ENCODE peak calls at places on chromosomes 13 and 19, in ten cellular contexts. X is AG09319; A is fibroblast of the conjunctiva; Y is stimulated activated CD4-positive, alpha-beta T cell treated with anti-CD3 and anti-CD28 coated beads, Interleukin-1b, Interleukin-23, amount 100 ng/mL, for 1 hour; L is activated CD4-positive, CD25-positive, alpha-beta regulatory T cell treated with anti-CD3 and anti-CD28 coated beads, Interleukin-2, amount 50 U/mL, for 16 hours; E is NCI-H187 treated with DMSO at 0.1 percent for 48 hours; S is A673; I is NCI-H1092; H is Peyer's patch; N is T-cell. D is an unnamed sample.

GRCh38 chr19:16820056-16820455 is 9.1 kb upstream of the SIN3B start:
- DNase-seq in X (no peak), A (no peak), Y (no peak), L (no peak), E (no peak), S (no peak), I (no peak), H (no peak), N (no peak), D (no peak)

GRCh38 chr19:46298477-46299003 is 1.7 kb downstream of the HIF3A start:
- DNase-seq in X (no peak), A (no peak), Y (no peak), L (no peak), E (no peak), S (no peak), I (no peak), H (peak; percentile 57), N (no peak), D (no peak)

GRCh38 chr13:114016321-114017027 is 42.6 kb upstream of the C13orf46 start:
- DNase-seq in X (no peak), A (no peak), Y (no peak), L (no peak), E (no peak), S (no peak), I (no peak), H (no peak), N (no peak), D (no peak)

GRCh38 chr19:44718441-44719261 is 19.7 kb downstream of the CEACAM16 start:
- DNase-seq in X (no peak), A (no peak), Y (no peak), L (no peak), E (no peak), S (no peak), I (no peak), H (peak; percentile 68), N (no peak), D (no peak)

GRCh38 chr13:30113983-30114491 is 193.3 kb downstream of the KATNAL1 start:
- DNase-seq in X (no peak), A (no peak), Y (no peak), L (no peak), E (no peak), S (no peak), I (no peak), H (peak; percentile 60), N (no peak), D (no peak)

GRCh38 chr19:8663920-8664670 is 33.7 kb downstream of the NFILZ start:
- DNase-seq in X (no peak), A (no peak), Y (no peak), L (no peak), E (no peak), S (peak; percentile 30), I (no peak), H (no peak), N (peak; percentile 28), D (peak; percentile 80)

GRCh38 chr13:38308736-38309135 is 40.9 kb upstream of the UFM1 start:
- DNase-seq in X (peak; percentile 1), A (no peak), Y (no peak), L (no peak), E (no peak), S (no peak), I (no peak), H (no peak), N (no peak), D (no peak)

GRCh38 chr13:46486270-46486669 is 66.7 kb upstream of the LRCH1 start:
- DNase-seq in X (no peak), A (no peak), Y (no peak), L (no peak), E (no peak), S (no peak), I (no peak), H (no peak), N (no peak), D (no peak)

GRCh38 chr19:35727053-35727955 is 9.5 kb downstream of the KMT2B start:
- DNase-seq in X (no peak), A (no peak), Y (no peak), L (no peak), E (no peak), S (no peak), I (no peak), H (no peak), N (no peak), D (no peak)

GRCh38 chr19:1668339-1669123 is 16.1 kb upstream of the TCF3 start:
- DNase-seq in X (no peak), A (no peak), Y (no peak), L (no peak), E (no peak), S (no peak), I (no peak), H (no peak), N (no peak), D (no peak)

GRCh38 chr13:40666905-40667621 is 622 bp upstream of the FOXO1 start:
- DNase-seq in X (no peak), A (no peak), Y (no peak), L (no peak), E (no peak), S (no peak), I (no peak), H (peak; percentile 67), N (no peak), D (peak; percentile 67)

GRCh38 chr19:3346677-3347353 is 19.6 kb upstream of the NFIC start:
- DNase-seq in X (no peak), A (peak; percentile 66), Y (no peak), L (no peak), E (no peak), S (peak; percentile 59), I (peak; percentile 84), H (no peak), N (no peak), D (no peak)

GRCh38 chr13:95301135-95301946 is at the start of gene ABCC4:
- DNase-seq in X (no peak), A (peak; percentile 28), Y (no peak), L (peak; percentile 22), E (no peak), S (peak; percentile 93), I (peak; percentile 81), H (peak; percentile 81), N (peak; percentile 17), D (no peak)

GRCh38 chr13:47241446-47241845 is 344.6 kb upstream of the HTR2A start:
- DNase-seq in X (no peak), A (no peak), Y (no peak), L (no peak), E (no peak), S (no peak), I (no peak), H (no peak), N (no peak), D (no peak)

GRCh38 chr13:63938851-63939250 is 2523.2 kb upstream of the PCDH20 start:
- DNase-seq in X (no peak), A (no peak), Y (no peak), L (no peak), E (no peak), S (no peak), I (no peak), H (no peak), N (no peak), D (no peak)

GRCh38 chr13:44312898-44313551 is 60.6 kb upstream of the SERP2 start:
- DNase-seq in X (no peak), A (peak; percentile 71), Y (no peak), L (no peak), E (no peak), S (no peak), I (no peak), H (no peak), N (no peak), D (no peak)